ENCODE peak calls at places on chromosomes 11 and 22, in four cellular contexts. F is RPMI7951, Y is iris pigment epithelial cell, J is amniotic stem cell. I is an unnamed sample.

GRCh38 chr11:129408865-129409444 is 33.3 kb downstream of the BARX2 start:
- DNase-seq in F (no peak), J (no peak), Y (no peak), I (no peak)

GRCh38 chr11:34423300-34423699 is 15.4 kb upstream of the CAT start:
- DNase-seq in F (peak), J (no peak), Y (no peak), I (no peak)

GRCh38 chr11:123434262-123434661 is 4.2 kb downstream of the GRAMD1B start:
- DNase-seq in J (no peak), Y (peak), F (peak), I (peak)

GRCh38 chr22:37462983-37463382 is 23.2 kb downstream of the MFNG start:
- DNase-seq in F (peak), Y (peak), J (no peak), I (peak)

GRCh38 chr22:17792289-17792688 is 18.0 kb upstream of the BID start:
- DNase-seq in F (no peak), Y (no peak), J (no peak), I (no peak)

GRCh38 chr22:46150615-46151423 is 493 bp downstream of the PPARA start:
- DNase-seq in Y (peak), J (no peak), F (peak), I (no peak)

GRCh38 chr11:134841411-134841810 is 429.4 kb upstream of the B3GAT1 start:
- DNase-seq in F (no peak), Y (no peak), J (no peak), I (no peak)

GRCh38 chr11:16911658-16912057 is 102.6 kb downstream of the PLEKHA7 start:
- DNase-seq in F (no peak), Y (no peak), J (no peak), I (no peak)

GRCh38 chr11:2271327-2272240 is 1.2 kb upstream of the ASCL2 start:
- DNase-seq in F (no peak), J (no peak), Y (no peak), I (no peak)